ENCODE peak calls at places on chromosomes 12 and 14, in four cellular contexts. B is RPMI7951; C is stimulated activated CD8-positive, alpha-beta memory T cell treated with anti-CD3 and anti-CD28 coated beads, Interleukin-15, amount 100 ng/mL, for 24 hours; N is AG20443. G is an unnamed sample.

GRCh38 chr12:108568653-108569154 is 6.3 kb downstream of the ISCU start:
- DNase-seq in B (no peak), N (no peak), C (peak), G (peak)

GRCh38 chr12:88868062-88868461 is 287.8 kb upstream of the KITLG start:
- DNase-seq in B (no peak), C (no peak), N (peak), G (no peak)

GRCh38 chr14:68463705-68464104 is 329.2 kb downstream of the ZFP36L1 start:
- DNase-seq in N (no peak), C (no peak), B (peak), G (no peak)

GRCh38 chr14:34003691-34004090 is 52.8 kb upstream of the EGLN3 start:
- DNase-seq in B (peak), C (no peak), N (peak), G (no peak)

GRCh38 chr14:97120204-97121120 is 323.3 kb downstream of the VRK1 start:
- DNase-seq in B (peak), C (peak), N (no peak), G (no peak)

GRCh38 chr12:100437038-100437841 is 36.4 kb upstream of the NR1H4 start:
- DNase-seq in B (no peak), N (no peak), C (no peak), G (no peak)

GRCh38 chr12:122888232-122888752 is 7.6 kb downstream of the VPS37B start:
- DNase-seq in C (no peak), N (no peak), B (no peak), G (peak)

GRCh38 chr14:70735043-70735442 is 74.3 kb downstream of the MAP3K9 start:
- DNase-seq in N (no peak), C (no peak), B (peak), G (no peak)

GRCh38 chr14:22200977-22201605 is 387.9 kb downstream of the DAD1 start:
- DNase-seq in C (no peak), B (peak), N (no peak), G (peak)

G was measured in GM10248.